ENCODE peak calls at places on chromosomes 16 and 17, in seven cellular contexts. X is NCI-H1105 treated with DMSO at 0.1 percent for 48 hours, C is mucosa of gallbladder, W is ureter, I is mucosa of descending colon, F is heart left ventricle, R is caudate nucleus. H is an unnamed sample.

GRCh38 chr16:76345093-76345735 is 68.0 kb downstream of the CNTNAP4 start:
- DNase-seq in F (no peak), I (no peak), C (peak; percentile 16), X (no peak), R (no peak), W (no peak), H (peak; percentile 15)

GRCh38 chr17:51764387-51764971 is 394.0 kb downstream of the CA10 start:
- DNase-seq in C (peak; percentile 33), F (no peak), W (peak; percentile 67), X (peak; percentile 44), I (peak; percentile 30), R (peak; percentile 6), H (peak; percentile 13)

GRCh38 chr17:81723651-81724209 is 11.6 kb downstream of the SLC25A10 start:
- DNase-seq in W (no peak), R (no peak), X (no peak), I (no peak), F (no peak), C (no peak), H (no peak)

GRCh38 chr17:39270923-39271322 is 45.2 kb upstream of the STAC2 start:
- DNase-seq in I (no peak), X (no peak), C (no peak), R (no peak), W (no peak), F (no peak), H (no peak)

GRCh38 chr17:61737820-61738219 is 125.5 kb downstream of the BRIP1 start:
- DNase-seq in C (no peak), I (no peak), F (no peak), W (no peak), X (no peak), R (no peak), H (no peak)

GRCh38 chr17:45440161-45440859 is 7.6 kb upstream of the ARHGAP27 start:
- DNase-seq in C (no peak), X (peak; percentile 30), R (no peak), F (no peak), W (no peak), I (peak; percentile 54), H (no peak)

GRCh38 chr16:53207810-53208752 is 153.3 kb downstream of the CHD9 start:
- DNase-seq in C (peak; percentile 59), I (no peak), F (no peak), X (peak; percentile 98), R (peak; percentile 5), W (no peak), H (peak; percentile 67)

GRCh38 chr17:48715496-48716399 is 6.6 kb downstream of the PRAC1 start:
- DNase-seq in I (no peak), C (no peak), R (no peak), F (no peak), X (no peak), W (no peak), H (no peak)

GRCh38 chr17:27649929-27650328 is 18.9 kb downstream of the LGALS9 start:
- DNase-seq in F (no peak), R (peak; percentile 19), I (no peak), C (peak; percentile 45), W (no peak), X (no peak), H (no peak)

GRCh38 chr17:66964930-66965800 is 658 bp downstream of the CACNG4 start:
- DNase-seq in F (peak; percentile 52), R (peak; percentile 18), X (peak; percentile 68), W (no peak), I (peak; percentile 48), C (no peak), H (no peak)

GRCh38 chr16:23999663-24000062 is 163.9 kb downstream of the PRKCB start:
- DNase-seq in I (no peak), W (no peak), R (no peak), F (no peak), C (no peak), X (no peak), H (no peak)

GRCh38 chr17:39237586-39237985 is 11.8 kb upstream of the STAC2 start:
- DNase-seq in C (no peak), X (no peak), F (peak; percentile 41), I (no peak), W (no peak), R (no peak), H (no peak)

GRCh38 chr16:10571354-10571753 is 9.0 kb downstream of the EMP2 start:
- DNase-seq in F (no peak), X (no peak), C (no peak), W (no peak), I (no peak), R (no peak), H (no peak)

GRCh38 chr17:12729086-12729485 is 60.2 kb upstream of the ARHGAP44 start:
- DNase-seq in W (no peak), F (no peak), R (no peak), C (no peak), I (no peak), X (no peak), H (no peak)

GRCh38 chr17:16491703-16492612 is at the start of gene LRRC75A:
- DNase-seq in C (peak; percentile 30), R (peak; percentile 12), W (no peak), F (peak; percentile 75), X (peak; percentile 66), I (peak; percentile 79), H (no peak)

GRCh38 chr16:35252356-35252936 is 1793.0 kb downstream of the TP53TG3F start:
- DNase-seq in R (no peak), X (no peak), I (no peak), W (no peak), C (no peak), F (no peak), H (no peak)

GRCh38 chr16:85986931-85987749 is 88.2 kb downstream of the IRF8 start:
- DNase-seq in R (no peak), W (no peak), X (no peak), I (peak; percentile 68), C (no peak), F (no peak), H (no peak)

GRCh38 chr17:36148559-36149295 is 27.7 kb downstream of the TBC1D3B start:
- DNase-seq in I (peak; percentile 83), C (peak; percentile 66), X (peak; percentile 56), F (peak; percentile 84), R (no peak), W (peak; percentile 70), H (peak; percentile 16)

GRCh38 chr16:52068447-52069074 is 478.4 kb downstream of the TOX3 start:
- DNase-seq in R (no peak), I (peak; percentile 18), W (no peak), F (no peak), C (peak; percentile 38), X (peak; percentile 84), H (no peak)

GRCh38 chr17:80319262-80319998 is 58.8 kb downstream of the RNF213 start:
- DNase-seq in I (no peak), C (no peak), X (no peak), W (no peak), F (no peak), R (no peak), H (no peak)

GRCh38 chr17:42676424-42677011 is at the start of gene PLEKHH3:
- DNase-seq in F (no peak), I (peak; percentile 70), X (peak; percentile 39), W (no peak), C (no peak), R (no peak), H (no peak)

GRCh38 chr16:12320298-12320706 is 343.8 kb downstream of the SNX29 start:
- DNase-seq in W (no peak), R (no peak), I (no peak), C (no peak), X (no peak), F (no peak), H (peak; percentile 96)

GRCh38 chr16:75195811-75196790 is 10.9 kb downstream of the CTRB2 start:
- DNase-seq in C (no peak), F (peak; percentile 38), R (no peak), X (no peak), I (no peak), W (peak; percentile 27), H (no peak)

GRCh38 chr17:37824534-37825485 is 80.0 kb upstream of the HNF1B start:
- DNase-seq in C (no peak), R (no peak), X (no peak), F (no peak), I (no peak), W (no peak), H (peak; percentile 77)

GRCh38 chr16:51888534-51888933 is 658.4 kb downstream of the TOX3 start:
- DNase-seq in C (no peak), X (no peak), W (no peak), F (no peak), I (no peak), R (no peak), H (no peak)

GRCh38 chr16:19179890-19180490 is 11.9 kb downstream of the SYT17 start:
- DNase-seq in I (peak; percentile 81), W (peak; percentile 57), F (peak; percentile 81), C (peak; percentile 39), X (no peak), R (no peak), H (peak; percentile 1)

GRCh38 chr16:73253922-73254480 is 206.1 kb upstream of the ZFHX3 start:
- DNase-seq in W (no peak), X (no peak), C (no peak), I (no peak), F (no peak), R (no peak), H (no peak)

GRCh38 chr17:47275245-47275984 is 21.8 kb downstream of the ITGB3 start:
- DNase-seq in R (no peak), W (peak; percentile 87), I (peak; percentile 76), F (peak; percentile 90), X (no peak), C (peak; percentile 80), H (no peak)

GRCh38 chr17:79933863-79934652 is 94.8 kb upstream of the CBX4 start:
- DNase-seq in I (peak; percentile 74), X (no peak), R (no peak), W (no peak), C (peak; percentile 44), F (no peak), H (no peak)